ENCODE peak calls at places on chromosomes 1 and 21, in four cellular contexts. S, I, W and E are unnamed samples.

GRCh38 chr1:78141522-78142231 is 95.9 kb downstream of the GIPC2 start:
- DNase-seq in S (no peak), I (no peak), W (no peak), E (no peak)

GRCh38 chr1:118992868-118993711 is 4.9 kb upstream of the TBX15 start:
- DNase-seq in S (no peak), I (peak), W (no peak), E (no peak)

GRCh38 chr1:20654104-20654690 is 7.0 kb downstream of the DDOST start:
- DNase-seq in S (no peak), I (no peak), W (no peak), E (no peak)

GRCh38 chr1:150165622-150166612 is 16.2 kb downstream of the PLEKHO1 start:
- DNase-seq in S (peak), I (peak), W (peak), E (no peak)

GRCh38 chr1:55088413-55088812 is 49.1 kb downstream of the PCSK9 start:
- DNase-seq in S (no peak), I (no peak), W (no peak), E (no peak)

GRCh38 chr21:37562920-37563640 is 196.5 kb downstream of the DYRK1A start:
- DNase-seq in S (peak), I (peak), W (no peak), E (peak)

GRCh38 chr1:98373055-98373454 is 288.5 kb upstream of the SNX7 start:
- DNase-seq in S (no peak), I (no peak), W (no peak), E (no peak)

GRCh38 chr1:7218210-7218832 is 433.1 kb downstream of the CAMTA1 start:
- DNase-seq in S (no peak), I (peak), W (peak), E (no peak)

GRCh38 chr1:200892546-200892945 is 2.2 kb upstream of the INAVA start:
- DNase-seq in S (no peak), I (no peak), W (no peak), E (no peak)

DNA sequence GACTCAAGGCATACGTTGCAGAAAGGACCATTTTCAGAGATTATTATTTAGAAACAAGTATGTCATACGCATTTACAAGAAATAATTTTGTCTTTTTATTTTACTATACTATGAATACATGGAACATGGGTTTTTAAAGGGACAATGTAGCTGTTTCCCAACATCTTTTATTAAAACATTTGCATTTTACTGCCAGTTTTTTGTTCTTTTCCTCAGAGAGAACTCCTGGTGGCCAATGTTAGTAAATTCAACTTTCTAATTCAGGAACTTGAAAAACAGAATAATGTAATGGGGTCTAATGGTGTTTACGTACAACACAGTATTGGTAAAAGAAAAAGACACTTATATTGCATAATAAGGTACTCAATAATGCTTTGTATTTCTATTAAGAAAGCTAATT is 14.9 kb downstream of the PRDM2 start:
- DNase-seq in S (no peak), I (no peak), W (peak), E (no peak)
- TF ChIP-seq CTCF in S (peak), I (peak), W (peak), E (peak)

GRCh38 chr21:36487641-36488307 is 7.9 kb upstream of the CLDN14 start:
- DNase-seq in S (no peak), I (no peak), W (peak), E (no peak)
- TF ChIP-seq CTCF in S (no peak), I (no peak), W (no peak), E (no peak)

GRCh38 chr1:204128964-204129896 is 22.6 kb downstream of the ETNK2 start:
- DNase-seq in S (peak), I (peak), W (peak), E (peak)

GRCh38 chr1:204132718-204133117 is 19.1 kb downstream of the ETNK2 start:
- DNase-seq in S (no peak), I (no peak), W (no peak), E (no peak)

GRCh38 chr1:204130178-204130577 is 21.7 kb downstream of the ETNK2 start:
- DNase-seq in S (no peak), I (no peak), W (no peak), E (no peak)

GRCh38 chr1:204131978-204132377 is 19.9 kb downstream of the ETNK2 start:
- DNase-seq in S (no peak), I (no peak), W (no peak), E (no peak)

DNA sequence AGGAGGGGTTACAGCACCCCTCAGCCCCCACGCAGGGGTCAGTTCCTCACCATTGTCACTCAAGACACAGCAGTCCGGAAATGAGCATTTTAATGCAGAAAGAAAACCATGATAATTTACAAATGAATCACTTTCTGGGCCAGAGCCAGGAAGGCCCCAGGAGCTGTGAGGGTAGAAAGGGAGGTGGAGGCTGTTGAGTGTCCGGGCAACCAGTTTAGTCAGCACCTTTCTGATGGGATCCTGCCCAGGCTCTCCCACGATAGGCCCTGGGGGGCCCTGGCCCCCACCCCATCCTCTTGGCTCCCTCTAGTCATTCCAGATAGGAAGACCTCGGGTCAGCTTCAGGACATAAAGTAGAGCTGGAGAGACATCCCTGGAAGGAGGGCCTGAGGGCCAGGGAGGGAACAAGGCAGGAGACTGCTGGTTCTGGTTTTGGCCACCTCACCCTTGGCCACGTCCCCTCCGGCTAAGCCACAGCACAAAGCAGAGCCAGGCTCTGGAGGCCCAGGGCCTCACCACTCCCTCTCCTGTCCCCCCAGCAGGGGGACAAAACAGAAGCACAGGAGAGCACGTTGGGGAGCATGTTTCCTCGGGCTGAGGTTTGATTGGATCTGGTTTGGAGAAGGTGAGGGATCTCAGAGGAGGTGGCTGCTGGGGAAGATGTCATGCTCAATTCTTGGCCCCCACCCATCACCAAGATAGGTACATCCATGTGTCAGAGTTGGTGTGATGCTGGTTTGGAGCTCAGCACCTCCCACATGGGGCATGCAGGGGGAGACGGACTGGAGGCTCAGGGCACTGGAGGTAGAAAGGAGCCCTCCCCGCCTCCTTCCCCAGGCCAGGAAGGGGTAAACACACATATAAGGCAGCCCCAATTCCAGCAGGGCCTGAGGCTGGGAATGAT is 20.6 kb downstream of the ETNK2 start:
- DNase-seq in S (no peak), I (no peak), W (peak), E (no peak)
- TF ChIP-seq CTCF in S (no peak), I (no peak), W (peak), E (peak)

GRCh38 chr1:34985063-34985770 is at the start of gene TMEM35B:
- DNase-seq in S (peak), I (peak), W (peak), E (peak)
- TF ChIP-seq CTCF in S (no peak), I (no peak), W (no peak), E (no peak)